ENCODE peak calls at places on chromosomes 4 and X, in six cellular contexts. V is stomach; H is AG09309; F is CD4-positive, alpha-beta T cell; P is H9; Q is RWPE1. X is an unnamed sample.

GRCh38 chrX:39431893-39432292 is 630.6 kb downstream of the MID1IP1 start:
- DNase-seq in V (no peak), H (no peak), F (no peak), P (no peak), Q (no peak), X (no peak)

GRCh38 chrX:38215141-38215540 is 5.5 kb downstream of the SRPX start:
- DNase-seq in V (no peak), H (peak; percentile 78), F (no peak), P (no peak), Q (peak; percentile 19), X (peak; percentile 55)

GRCh38 chr4:37453361-37454262 is 209.1 kb downstream of the NWD2 start:
- DNase-seq in V (peak; percentile 84), H (no peak), F (peak; percentile 17), P (peak; percentile 79), Q (peak; percentile 66), X (peak; percentile 62)

GRCh38 chr4:168408620-168409019 is 71.7 kb downstream of the DDX60L start:
- DNase-seq in V (no peak), H (peak; percentile 93), F (no peak), P (no peak), Q (peak; percentile 70), X (peak; percentile 86)

GRCh38 chrX:102658551-102658950 is 7.3 kb downstream of the GPRASP1 start:
- DNase-seq in V (no peak), H (no peak), F (no peak), P (no peak), Q (no peak), X (no peak)

GRCh38 chr4:184649971-184650855 is 675 bp downstream of the PRIMPOL start:
- DNase-seq in V (no peak), H (no peak), F (no peak), P (no peak), Q (no peak), X (peak; percentile 14)

GRCh38 chrX:302975-303374 is 15.6 kb downstream of the GTPBP6 start:
- DNase-seq in V (no peak), H (no peak), F (no peak), P (no peak), Q (no peak), X (no peak)

GRCh38 chr4:158581161-158581560 is 59.5 kb downstream of the RXFP1 start:
- DNase-seq in V (no peak), H (no peak), F (no peak), P (no peak), Q (no peak), X (no peak)

GRCh38 chr4:81811562-81812293 is 340.0 kb upstream of the RASGEF1B start:
- DNase-seq in V (no peak), H (no peak), F (no peak), P (no peak), Q (no peak), X (peak; percentile 6)

GRCh38 chr4:74545488-74545887 is 100.6 kb downstream of the AREG start:
- DNase-seq in V (peak; percentile 26), H (no peak), F (no peak), P (no peak), Q (peak; percentile 8), X (peak; percentile 27)

GRCh38 chr4:158847535-158847934 is 78.7 kb downstream of the FNIP2 start:
- DNase-seq in V (no peak), H (no peak), F (no peak), P (no peak), Q (no peak), X (no peak)

GRCh38 chr4:19580090-19580489 is 671.6 kb upstream of the SLIT2 start:
- DNase-seq in V (no peak), H (no peak), F (no peak), P (no peak), Q (no peak), X (no peak)

GRCh38 chr4:19583827-19584569 is 667.7 kb upstream of the SLIT2 start:
- DNase-seq in V (no peak), H (no peak), F (no peak), P (no peak), Q (no peak), X (no peak)
- TF ChIP-seq CTCF in V (no peak), H (no peak), F (no peak), P (no peak), Q (no peak), X (no peak)

GRCh38 chr4:12296366-12296765 is 867.7 kb upstream of the HS3ST1 start:
- DNase-seq in V (no peak), H (no peak), F (no peak), P (no peak), Q (no peak), X (no peak)
- TF ChIP-seq CTCF in V (no peak), H (no peak), F (no peak), P (no peak), Q (no peak), X (no peak)

GRCh38 chrX:27619975-27620374 is 29.8 kb downstream of the DCAF8L2 start:
- DNase-seq in V (no peak), H (no peak), F (no peak), P (no peak), Q (no peak), X (peak; percentile 51)
- TF ChIP-seq CTCF in V (no peak), H (no peak), F (no peak), P (peak; percentile 68), Q (peak; percentile 30), X (peak; percentile 65)

GRCh38 chr4:52670121-52670520 is 11.0 kb upstream of the USP46 start:
- DNase-seq in V (no peak), H (no peak), F (no peak), P (no peak), Q (no peak), X (no peak)

GRCh38 chr4:52660643-52661042 is 1.5 kb upstream of the USP46 start:
- DNase-seq in V (no peak), H (no peak), F (no peak), P (no peak), Q (no peak), X (no peak)

GRCh38 chr4:52664479-52664878 is 5.4 kb upstream of the USP46 start:
- DNase-seq in V (no peak), H (no peak), F (no peak), P (no peak), Q (no peak), X (no peak)

GRCh38 chr4:52661966-52662705 is 3.0 kb upstream of the USP46 start:
- DNase-seq in V (no peak), H (no peak), F (no peak), P (no peak), Q (no peak), X (peak; percentile 38)

DNA sequence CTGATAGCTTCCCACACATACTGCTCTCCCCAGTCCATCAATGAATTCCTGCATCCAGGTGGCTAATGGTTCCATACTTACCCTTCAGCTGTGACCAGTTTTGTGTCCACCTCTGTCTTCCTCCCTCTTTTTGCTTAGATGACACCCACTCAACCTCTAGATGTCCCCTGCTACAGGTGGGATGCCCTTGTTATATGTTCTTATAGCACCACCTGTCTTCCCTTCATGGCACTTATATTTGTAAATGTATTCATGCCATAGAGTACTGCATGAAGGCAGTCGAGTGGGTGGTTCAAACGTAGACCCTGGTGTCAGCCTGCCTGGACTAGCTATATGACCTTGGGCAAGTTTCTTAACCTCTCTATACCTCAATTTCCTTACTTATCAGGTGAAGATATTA is 6.5 kb upstream of the USP46 start:
- DNase-seq in V (no peak), H (no peak), F (no peak), P (no peak), Q (no peak), X (peak; percentile 47)
- TF ChIP-seq CTCF in V (no peak), H (peak; percentile 26), F (no peak), P (peak; percentile 43), Q (no peak), X (peak; percentile 72)

GRCh38 chrX:135437867-135438733 is 16.4 kb downstream of the SMIM10L2A start:
- DNase-seq in V (no peak), H (no peak), F (no peak), P (no peak), Q (no peak), X (peak; percentile 5)
- TF ChIP-seq CTCF in V (no peak), H (no peak), F (no peak), P (peak; percentile 48), Q (no peak), X (peak; percentile 16)

DNA sequence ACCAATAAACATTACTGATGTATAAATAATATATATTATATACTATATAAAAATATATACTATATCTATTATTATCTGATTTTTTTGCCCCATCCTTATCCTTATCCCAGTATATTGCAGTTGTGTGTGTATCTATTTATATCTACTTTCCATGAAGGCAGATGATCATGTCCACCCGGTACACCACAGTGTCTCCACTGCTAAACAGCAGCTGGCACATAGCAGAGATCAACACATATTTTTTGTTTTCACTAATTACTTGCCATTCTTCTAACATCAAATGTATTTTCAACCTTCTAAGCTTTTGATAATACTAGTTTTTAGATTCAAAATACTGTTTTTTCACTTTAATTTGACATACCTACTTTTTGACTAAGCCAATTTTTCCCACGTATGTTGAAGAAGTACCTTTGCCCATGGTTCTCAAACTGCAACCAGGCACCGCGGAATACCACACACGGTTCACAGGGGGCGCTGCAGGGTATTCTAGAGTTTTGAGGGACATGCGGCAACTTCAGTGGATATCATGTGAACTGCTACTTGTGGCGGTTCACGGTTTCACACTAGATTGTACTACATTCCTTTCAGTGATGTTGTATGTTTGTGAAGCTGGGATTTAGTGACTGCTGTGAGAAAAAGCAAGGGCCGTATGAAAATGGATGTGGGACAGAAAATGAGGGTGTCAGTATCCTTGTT is 182.5 kb upstream of the NPY2R start:
- DNase-seq in V (peak; percentile 63), H (no peak), F (no peak), P (peak; percentile 79), Q (peak; percentile 4), X (peak; percentile 79)
- TF ChIP-seq CTCF in V (no peak), H (peak; percentile 29), F (no peak), P (peak; percentile 93), Q (no peak), X (peak; percentile 84)

GRCh38 chrX:17805120-17805519 is 56.0 kb downstream of the RAI2 start:
- DNase-seq in V (no peak), H (no peak), F (no peak), P (peak; percentile 45), Q (no peak), X (peak; percentile 11)
- TF ChIP-seq CTCF in V (no peak), H (peak; percentile 11), F (no peak), P (peak; percentile 49), Q (no peak), X (peak; percentile 33)

GRCh38 chrX:44954562-44954961 is 81.6 kb downstream of the KDM6A start:
- DNase-seq in V (no peak), H (no peak), F (no peak), P (no peak), Q (no peak), X (peak; percentile 14)
- TF ChIP-seq CTCF in V (no peak), H (no peak), F (no peak), P (no peak), Q (no peak), X (no peak)

DNA sequence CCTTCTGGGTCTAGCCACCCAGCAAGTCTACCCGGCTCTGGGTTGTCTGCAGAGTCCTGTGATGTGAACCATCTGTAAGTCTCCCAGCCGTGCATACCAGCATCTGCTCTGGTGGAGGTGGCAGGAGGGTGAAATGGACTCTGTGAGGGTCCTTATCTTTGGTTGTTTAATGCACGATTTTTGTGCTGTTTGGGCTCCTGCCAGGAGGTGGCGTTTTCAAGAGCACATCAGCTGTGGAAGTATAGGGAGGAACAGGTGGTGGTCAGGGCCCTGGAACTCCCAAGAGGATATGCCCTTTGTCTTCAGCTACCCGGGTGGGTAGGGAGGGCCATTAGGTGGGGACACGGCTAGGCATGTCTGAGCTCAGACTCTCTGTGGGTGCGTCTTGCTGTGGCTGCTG is 66.5 kb upstream of the ZFP42 start:
- DNase-seq in V (no peak), H (no peak), F (no peak), P (peak; percentile 66), Q (no peak), X (peak; percentile 31)
- TF ChIP-seq CTCF in V (no peak), H (no peak), F (no peak), P (peak; percentile 70), Q (no peak), X (peak; percentile 34)

X was measured in PC-3.